ENCODE peak calls at places on chromosome X, in four cellular contexts. K is K562, F is HepG2, B is HCT116. S is an unnamed sample.

GRCh38 chrX:117610806-117611205 is 505.8 kb downstream of the KLHL13 start:
- DNase-seq in F (no peak), K (no peak), B (no peak), S (no peak)

GRCh38 chrX:150761176-150761818 is 68.1 kb downstream of the MTMR1 start:
- DNase-seq in F (no peak), K (no peak), B (no peak), S (no peak)

GRCh38 chrX:64204252-64204651 is 1.3 kb downstream of the AMER1 start:
- DNase-seq in F (peak), B (no peak), K (no peak), S (no peak)

GRCh38 chrX:370244-370962 is 16.3 kb downstream of the PPP2R3B start:
- DNase-seq in B (no peak), F (no peak), K (no peak), S (no peak)

GRCh38 chrX:51395807-51396728 is 63.4 kb downstream of the NUDT10 start:
- DNase-seq in B (no peak), K (no peak), F (no peak), S (no peak)

GRCh38 chrX:148567779-148568178 is 67.4 kb downstream of the AFF2 start:
- DNase-seq in F (no peak), K (no peak), B (no peak), S (no peak)

GRCh38 chrX:21683910-21684309 is 25.8 kb upstream of the KLHL34 start:
- DNase-seq in B (no peak), F (no peak), K (no peak), S (no peak)

GRCh38 chrX:106467943-106468342 is 143.8 kb upstream of the RADX start:
- DNase-seq in K (no peak), F (no peak), B (no peak), S (no peak)

GRCh38 chrX:21838937-21839333 is 482 bp upstream of the MBTPS2 start:
- DNase-seq in F (peak), B (no peak), K (no peak), S (no peak)

GRCh38 chrX:140817943-140818342 is 108.4 kb downstream of the LINC00632 start:
- DNase-seq in B (no peak), K (peak), F (no peak), S (no peak)

GRCh38 chrX:136694491-136695087 is 46.6 kb downstream of the CD40LG start:
- DNase-seq in K (peak), F (peak), B (peak), S (no peak)

GRCh38 chrX:1448793-1449580 is 3.7 kb downstream of the ASMTL start:
- DNase-seq in F (no peak), B (no peak), K (no peak), S (no peak)
- TF ChIP-seq ZBTB33 in F (no peak), B (no peak), K (no peak), S (no peak)

GRCh38 chrX:123731258-123731986 is 1.4 kb downstream of the THOC2 start:
- DNase-seq in K (peak), F (no peak), B (no peak), S (no peak)
- TF ChIP-seq ZNF274 in K (no peak), F (no peak), B (no peak), S (no peak)

GRCh38 chrX:101550825-101551767 is 749 bp downstream of the ARMCX1 start:
- DNase-seq in B (no peak), F (no peak), K (peak), S (no peak)

GRCh38 chrX:101552714-101553113 is 2.4 kb downstream of the ARMCX1 start:
- DNase-seq in K (no peak), B (no peak), F (no peak), S (no peak)

GRCh38 chrX:101550362-101550761 is at the start of gene ARMCX1:
- DNase-seq in B (no peak), F (no peak), K (no peak), S (no peak)
- TF ChIP-seq POLR2A in B (no peak), F (no peak), K (no peak), S (no peak)

DNA sequence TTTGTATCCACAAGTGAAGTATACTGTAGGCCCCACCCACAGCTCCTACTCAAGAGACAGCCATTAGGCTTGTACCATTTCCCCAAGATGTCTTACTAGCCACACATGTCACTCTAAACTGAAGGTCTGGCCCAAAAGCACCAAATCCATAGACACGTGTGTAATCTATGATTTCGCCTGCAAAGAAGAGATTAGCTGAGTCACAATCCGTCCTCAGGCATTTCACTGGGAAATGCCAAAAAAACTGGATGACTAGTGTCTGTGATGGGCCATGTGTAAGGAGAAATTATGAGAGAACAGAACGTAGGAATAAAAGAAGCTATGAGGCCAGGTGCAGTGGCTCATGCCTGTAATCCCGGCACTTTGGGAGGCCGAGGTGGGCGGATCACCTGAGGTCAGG is 21.9 kb upstream of the RP2 start:
- DNase-seq in K (no peak), F (no peak), B (no peak), S (no peak)
- TF ChIP-seq ZBTB33 in K (no peak), F (no peak), B (no peak), S (no peak)

GRCh38 chrX:16087081-16087480 is 36.3 kb upstream of the GRPR start:
- DNase-seq in K (no peak), F (no peak), B (no peak), S (no peak)

GRCh38 chrX:16081357-16081756 is 42.0 kb upstream of the GRPR start:
- DNase-seq in B (no peak), F (no peak), K (no peak), S (no peak)

GRCh38 chrX:16076834-16077233 is 46.5 kb upstream of the GRPR start:
- DNase-seq in K (no peak), F (no peak), B (no peak), S (no peak)

GRCh38 chrX:16077811-16078210 is 45.6 kb upstream of the GRPR start:
- DNase-seq in B (no peak), F (no peak), K (no peak), S (no peak)

DNA sequence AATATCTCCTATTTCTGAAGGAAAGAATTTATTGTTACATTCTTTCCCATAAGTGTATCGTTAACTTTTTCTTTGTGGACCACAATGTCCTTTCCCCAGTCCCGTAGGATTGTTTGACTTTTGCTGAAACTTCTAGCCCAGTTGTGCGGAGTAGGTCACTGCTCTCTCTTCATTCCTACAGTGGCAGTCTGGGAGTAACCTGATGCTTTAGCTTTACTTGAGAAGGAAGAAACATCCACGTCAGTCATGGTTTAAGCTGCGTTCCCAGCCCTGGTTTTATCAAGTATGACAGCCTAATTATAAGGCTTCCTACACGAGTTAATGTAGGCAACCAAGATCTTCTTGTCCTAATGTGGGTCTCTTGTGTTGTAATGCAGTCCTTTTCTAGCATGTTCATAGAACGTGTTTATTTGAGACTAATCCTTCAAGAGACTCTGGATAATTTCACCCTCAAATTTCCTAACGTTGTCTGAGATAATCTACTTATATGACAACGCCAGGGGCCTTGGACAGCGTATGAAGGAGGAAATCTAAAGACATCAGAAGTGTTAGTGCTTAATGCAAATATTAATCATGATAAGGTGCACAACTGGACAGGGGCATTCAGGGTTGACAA is 40.8 kb upstream of the GRPR start:
- DNase-seq in F (no peak), B (no peak), K (no peak), S (no peak)
- TF ChIP-seq ZNF274 in F (no peak), B (no peak), K (no peak), S (no peak)

GRCh38 chrX:70132877-70133302 is 357 bp upstream of the IGBP1 start:
- DNase-seq in F (no peak), K (no peak), B (no peak), S (no peak)
- TF ChIP-seq POLR2A in F (no peak), K (no peak), B (no peak), S (no peak)

DNA sequence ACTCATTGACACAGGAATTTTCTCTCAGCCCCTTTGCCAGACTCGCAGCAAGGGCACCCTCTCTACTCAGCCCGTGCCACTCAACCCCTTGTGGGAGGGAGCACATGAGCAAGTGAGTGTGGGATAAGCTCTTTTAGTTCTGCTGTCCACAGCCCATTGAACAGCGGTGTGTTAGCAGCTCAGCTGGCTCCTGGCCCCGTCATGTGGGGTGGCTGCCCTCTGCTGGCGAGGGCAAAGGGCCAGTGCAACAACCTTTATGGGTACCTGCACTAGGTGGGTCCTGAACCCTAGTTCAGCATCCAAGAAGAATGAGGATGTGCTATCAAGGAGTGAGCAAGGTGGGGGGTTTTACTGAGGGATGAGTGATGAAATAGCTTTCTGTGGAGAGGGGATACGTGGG is 85.0 kb upstream of the ZNF81 start:
- DNase-seq in K (peak), B (peak), F (no peak), S (no peak)
- TF ChIP-seq ZBTB33 in K (no peak), B (no peak), F (no peak), S (no peak)

DNA sequence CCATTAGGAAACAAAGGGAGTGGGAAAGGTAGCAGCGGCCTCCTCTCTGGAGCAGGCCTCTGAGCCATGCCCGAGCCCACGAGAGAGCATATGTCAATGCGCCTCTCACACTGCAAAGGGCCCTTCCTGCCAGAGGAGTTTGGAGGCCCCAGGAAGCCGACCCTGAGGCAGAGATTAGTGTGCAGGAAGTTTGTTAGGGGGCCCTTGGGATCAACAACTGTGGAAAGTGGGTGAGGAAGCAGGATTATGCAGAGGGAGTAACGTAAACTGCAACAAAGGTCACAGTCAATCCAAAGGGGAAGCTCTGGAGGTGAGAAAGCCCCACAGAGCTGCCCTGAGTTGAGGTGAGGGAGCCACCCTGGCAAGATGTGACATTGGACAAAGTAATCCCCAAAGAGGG is 17.4 kb downstream of the RTL5 start:
- DNase-seq in F (no peak), K (no peak), B (no peak), S (no peak)
- TF ChIP-seq ZNF274 in F (no peak), K (no peak), B (no peak), S (no peak)